ENCODE peak calls at places on chromosomes 7 and 10, in nine cellular contexts. D is foreskin fibroblast; W is activated CD8-positive, alpha-beta T cell treated with anti-CD3 and anti-CD28 coated beads for 36 hours; B is DND-41; P is SK-N-SH; J is hepatocyte; X is bronchial epithelial cell; G is cardiac fibroblast; H is heart left ventricle. L is an unnamed sample.
A peak's percentile ranks its signal among the peaks of the same experiment; 100 is the strongest.

GRCh38 chr7:76358478-76359110 is at the start of gene YWHAG:
- DNase-seq in D (peak; percentile 96), W (peak; percentile 88), B (no peak), P (peak; percentile 96), J (peak; percentile 97), X (peak; percentile 52), G (peak; percentile 91), H (peak; percentile 91), L (peak; percentile 98)

GRCh38 chr7:780056-780455 is 52.2 kb upstream of the SUN1 start:
- DNase-seq in D (no peak), W (no peak), B (no peak), P (no peak), J (no peak), X (no peak), G (no peak), H (peak; percentile 67), L (no peak)

GRCh38 chr7:4181446-4181845 is 500.6 kb upstream of the FOXK1 start:
- DNase-seq in D (no peak), W (no peak), B (no peak), P (no peak), J (no peak), X (no peak), G (no peak), H (peak; percentile 13), L (no peak)

GRCh38 chr7:22631730-22632129 is 95.3 kb upstream of the IL6 start:
- DNase-seq in D (peak; percentile 26), W (no peak), B (no peak), P (no peak), J (no peak), X (no peak), G (no peak), H (no peak), L (no peak)

GRCh38 chr7:102974366-102975236 is 61.8 kb downstream of the LRRC17 start:
- DNase-seq in D (no peak), W (peak; percentile 14), B (no peak), P (no peak), J (no peak), X (no peak), G (peak; percentile 8), H (no peak), L (no peak)

GRCh38 chr7:69962077-69962855 is 364.0 kb downstream of the AUTS2 start:
- DNase-seq in D (no peak), W (no peak), B (no peak), P (peak; percentile 24), J (peak; percentile 19), X (no peak), G (no peak), H (peak; percentile 73), L (no peak)

GRCh38 chr7:26813426-26813825 is 51.0 kb downstream of the SKAP2 start:
- DNase-seq in D (no peak), W (no peak), B (no peak), P (no peak), J (no peak), X (no peak), G (no peak), H (no peak), L (no peak)

GRCh38 chr7:35263396-35263795 is 9.5 kb upstream of the TBX20 start:
- DNase-seq in D (no peak), W (no peak), B (no peak), P (peak; percentile 79), J (no peak), X (no peak), G (no peak), H (peak; percentile 60), L (no peak)

GRCh38 chr10:101393378-101393777 is 39.4 kb downstream of the BTRC start:
- DNase-seq in D (no peak), W (no peak), B (no peak), P (no peak), J (no peak), X (no peak), G (no peak), H (no peak), L (no peak)

GRCh38 chr7:44969701-44970494 is 8.9 kb downstream of the MYO1G start:
- DNase-seq in D (no peak), W (peak; percentile 4), B (no peak), P (peak; percentile 18), J (no peak), X (no peak), G (no peak), H (no peak), L (no peak)

GRCh38 chr7:6323936-6324701 is 51.7 kb upstream of the CYTH3 start:
- DNase-seq in D (no peak), W (no peak), B (no peak), P (no peak), J (no peak), X (no peak), G (no peak), H (no peak), L (no peak)

GRCh38 chr10:2463301-2463700 is 604.0 kb upstream of the PFKP start:
- DNase-seq in D (no peak), W (no peak), B (no peak), P (no peak), J (no peak), X (peak; percentile 27), G (no peak), H (no peak), L (no peak)

GRCh38 chr10:3502606-3503005 is 282.4 kb downstream of the KLF6 start:
- DNase-seq in D (no peak), W (no peak), B (no peak), P (no peak), J (no peak), X (peak; percentile 32), G (no peak), H (no peak), L (no peak)

GRCh38 chr10:22997102-22997501 is 69.2 kb downstream of the ARMC3 start:
- DNase-seq in D (peak; percentile 66), W (no peak), B (no peak), P (peak; percentile 24), J (no peak), X (peak; percentile 39), G (peak; percentile 72), H (no peak), L (no peak)

GRCh38 chr7:36312064-36312914 is 77.4 kb upstream of the ANLN start:
- DNase-seq in D (no peak), W (peak; percentile 20), B (no peak), P (no peak), J (peak; percentile 69), X (peak; percentile 42), G (no peak), H (no peak), L (peak; percentile 75)

GRCh38 chr10:7432884-7433726 is 22.3 kb upstream of the SFMBT2 start:
- DNase-seq in D (peak; percentile 38), W (no peak), B (no peak), P (no peak), J (peak; percentile 18), X (no peak), G (no peak), H (no peak), L (no peak)

GRCh38 chr7:98106647-98107312 is at the start of gene LMTK2:
- DNase-seq in D (peak; percentile 95), W (peak; percentile 97), B (peak; percentile 93), P (peak; percentile 100), J (peak; percentile 98), X (peak; percentile 66), G (peak; percentile 91), H (peak; percentile 95), L (peak; percentile 99)

GRCh38 chr7:99734987-99735386 is at the start of gene CYP3A7:
- DNase-seq in D (peak; percentile 23), W (no peak), B (no peak), P (no peak), J (peak; percentile 40), X (no peak), G (no peak), H (no peak), L (no peak)

GRCh38 chr10:107163904-107164861 is at the start of gene SORCS1:
- DNase-seq in D (peak; percentile 44), W (no peak), B (no peak), P (peak; percentile 88), J (peak; percentile 77), X (no peak), G (no peak), H (peak; percentile 27), L (no peak)

GRCh38 chr10:70458329-70459060 is 17.0 kb upstream of the NODAL start:
- DNase-seq in D (peak; percentile 89), W (peak; percentile 72), B (no peak), P (peak; percentile 92), J (peak; percentile 89), X (peak; percentile 48), G (peak; percentile 69), H (peak; percentile 91), L (peak; percentile 88)
- TF ChIP-seq CTCF in D (no peak), W (no peak), B (no peak), P (no peak), J (no peak), X (no peak), G (no peak), H (no peak), L (no peak)

GRCh38 chr7:40199076-40199802 is 64.4 kb downstream of the SUGCT start:
- DNase-seq in D (peak; percentile 78), W (no peak), B (no peak), P (peak; percentile 47), J (peak; percentile 8), X (peak; percentile 37), G (peak; percentile 90), H (no peak), L (peak; percentile 68)
- TF ChIP-seq CTCF in D (peak; percentile 61), W (no peak), B (peak; percentile 58), P (peak; percentile 90), J (peak; percentile 47), X (peak; percentile 25), G (peak; percentile 50), H (peak; percentile 43), L (peak; percentile 74)

DNA sequence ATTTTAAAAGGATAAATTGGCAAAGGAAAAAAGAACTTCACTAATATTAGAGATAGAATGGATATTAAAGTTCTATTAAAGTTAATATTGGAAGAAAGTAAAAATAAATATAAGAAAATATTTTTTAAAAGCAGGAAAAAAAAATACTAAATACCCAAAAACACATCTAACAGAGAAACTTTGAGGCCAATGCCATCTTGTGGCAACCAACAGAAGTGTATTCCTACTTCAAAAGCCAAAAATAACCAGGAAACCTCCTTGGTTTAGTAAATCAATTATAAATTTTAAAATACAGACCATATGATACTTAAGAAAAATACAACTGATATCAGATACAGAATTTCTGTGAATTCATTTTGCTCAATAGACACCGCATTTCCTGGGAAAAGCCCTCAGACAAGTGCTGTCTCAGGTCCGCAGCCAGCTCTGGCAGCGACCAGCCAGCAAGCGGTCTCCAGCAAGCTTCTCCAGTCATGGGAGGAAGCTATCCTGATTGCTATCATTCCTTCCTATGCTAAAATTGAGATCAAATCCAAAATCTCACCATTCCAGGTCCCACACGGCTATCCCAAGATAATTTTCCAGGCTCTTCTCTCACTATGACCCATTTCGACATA is 65.3 kb downstream of the LMBR1 start:
- DNase-seq in D (peak; percentile 65), W (no peak), B (no peak), P (peak; percentile 41), J (peak; percentile 34), X (peak; percentile 24), G (peak; percentile 58), H (no peak), L (no peak)
- TF ChIP-seq CTCF in D (peak; percentile 53), W (peak; percentile 77), B (peak; percentile 52), P (peak; percentile 70), J (peak; percentile 63), X (peak; percentile 10), G (peak; percentile 63), H (peak; percentile 58), L (peak; percentile 64)

DNA sequence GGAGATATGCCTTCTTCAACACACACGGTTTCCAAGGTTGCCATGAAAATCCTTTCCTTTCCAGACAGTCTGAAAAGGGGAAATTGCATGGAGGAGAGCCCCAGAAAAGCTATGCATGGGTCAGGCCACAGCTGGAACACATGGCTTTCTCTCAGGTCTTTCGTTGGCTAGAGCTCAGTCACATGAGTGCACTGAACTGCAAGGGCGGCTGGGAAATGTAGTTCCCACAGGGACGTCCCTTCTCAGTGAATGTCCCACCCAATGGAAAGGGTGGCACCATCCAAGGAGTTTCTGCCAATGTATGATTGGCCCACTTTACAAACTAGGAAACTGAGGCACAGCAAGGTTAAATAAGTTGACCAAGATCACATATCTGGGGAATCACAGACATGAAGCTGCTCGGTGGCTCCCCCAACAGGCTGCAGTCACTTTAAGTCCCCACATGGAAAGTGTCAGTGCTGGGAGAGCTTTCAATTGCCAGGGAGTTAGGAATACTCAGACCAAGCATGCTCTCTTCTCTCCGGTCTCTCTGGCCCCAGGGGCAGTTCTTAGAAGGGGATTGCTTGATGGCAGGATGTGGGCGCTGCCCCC is 571.3 kb downstream of the GLRX3 start:
- DNase-seq in D (no peak), W (no peak), B (no peak), P (no peak), J (no peak), X (no peak), G (no peak), H (no peak), L (no peak)
- TF ChIP-seq CTCF in D (no peak), W (no peak), B (peak; percentile 5), P (no peak), J (no peak), X (no peak), G (no peak), H (no peak), L (no peak)

L was measured in osteocyte.